ENCODE peak calls at places on chromosomes 4 and X, in four cellular contexts. M is HepG2, C is K562, R is GM12878. T is an unnamed sample.

GRCh38 chr4:40843696-40844095 is 93.9 kb downstream of the NSUN7 start:
- DNase-seq in M (no peak), C (peak), R (no peak), T (no peak)

GRCh38 chr4:147793569-147793968 is 61.7 kb downstream of the ARHGAP10 start:
- DNase-seq in M (no peak), C (no peak), R (no peak), T (no peak)

GRCh38 chr4:80006935-80007744 is 65.9 kb downstream of the ANTXR2 start:
- DNase-seq in M (peak), C (peak), R (no peak), T (no peak)

GRCh38 chr4:169253904-169254303 is 16.9 kb downstream of the SH3RF1 start:
- DNase-seq in M (no peak), C (no peak), R (no peak), T (no peak)

GRCh38 chr4:47017081-47017480 is 14.3 kb upstream of the GABRB1 start:
- DNase-seq in M (no peak), C (no peak), R (no peak), T (no peak)

GRCh38 chr4:7738458-7739076 is 201.1 kb downstream of the AFAP1 start:
- DNase-seq in M (no peak), C (no peak), R (no peak), T (no peak)

GRCh38 chr4:142092941-142093340 is 456.6 kb downstream of the IL15 start:
- DNase-seq in M (no peak), C (no peak), R (no peak), T (no peak)

GRCh38 chrX:75547783-75548182 is 24.9 kb upstream of the ZDHHC15 start:
- DNase-seq in M (no peak), C (no peak), R (no peak), T (no peak)

GRCh38 chrX:136761410-136761809 is 19.3 kb downstream of the ARHGEF6 start:
- DNase-seq in M (no peak), C (no peak), R (no peak), T (no peak)

GRCh38 chrX:150568320-150569154 is at the start of gene MTM1:
- DNase-seq in M (peak), C (peak), R (peak), T (peak)

GRCh38 chr4:38455092-38455855 is 208.7 kb upstream of the KLF3 start:
- DNase-seq in M (no peak), C (no peak), R (peak), T (no peak)

GRCh38 chrX:43882294-43882681 is at the start of gene MAOB:
- DNase-seq in M (peak), C (peak), R (no peak), T (peak)

GRCh38 chrX:22024577-22024976 is 7.5 kb upstream of the PHEX start:
- DNase-seq in M (no peak), C (no peak), R (no peak), T (no peak)

GRCh38 chr4:17719106-17719505 is 62.3 kb downstream of the FAM184B start:
- DNase-seq in M (no peak), C (no peak), R (no peak), T (no peak)

GRCh38 chrX:139120760-139121159 is 409.2 kb upstream of the FGF13 start:
- DNase-seq in M (no peak), C (no peak), R (no peak), T (no peak)

GRCh38 chr4:75251547-75251946 is 262.7 kb downstream of the RCHY1 start:
- DNase-seq in M (no peak), C (no peak), R (peak), T (no peak)

GRCh38 chr4:123246085-123246484 is 150.5 kb upstream of the SPRY1 start:
- DNase-seq in M (no peak), C (no peak), R (no peak), T (no peak)

GRCh38 chr4:123250843-123251242 is 145.8 kb upstream of the SPRY1 start:
- DNase-seq in M (no peak), C (no peak), R (no peak), T (no peak)

GRCh38 chr4:123244233-123244632 is 152.4 kb upstream of the SPRY1 start:
- DNase-seq in M (no peak), C (peak), R (no peak), T (peak)

GRCh38 chr4:123248260-123248659 is 148.3 kb upstream of the SPRY1 start:
- DNase-seq in M (no peak), C (no peak), R (no peak), T (no peak)

GRCh38 chr4:123249821-123250220 is 146.8 kb upstream of the SPRY1 start:
- DNase-seq in M (no peak), C (no peak), R (no peak), T (no peak)
- TF ChIP-seq SP1 in M (no peak), C (no peak), R (no peak), T (no peak)

GRCh38 chr4:3660086-3660927 is 105.9 kb upstream of the ADRA2C start:
- DNase-seq in M (no peak), C (no peak), R (no peak), T (no peak)
- TF ChIP-seq FOXM1 in M (no peak), C (no peak), R (no peak), T (no peak)

GRCh38 chr4:140018931-140019618 is 134.9 kb downstream of the MAML3 start:
- DNase-seq in M (peak), C (no peak), R (no peak), T (no peak)
- TF ChIP-seq SP1 in M (no peak), C (no peak), R (no peak), T (no peak)

DNA sequence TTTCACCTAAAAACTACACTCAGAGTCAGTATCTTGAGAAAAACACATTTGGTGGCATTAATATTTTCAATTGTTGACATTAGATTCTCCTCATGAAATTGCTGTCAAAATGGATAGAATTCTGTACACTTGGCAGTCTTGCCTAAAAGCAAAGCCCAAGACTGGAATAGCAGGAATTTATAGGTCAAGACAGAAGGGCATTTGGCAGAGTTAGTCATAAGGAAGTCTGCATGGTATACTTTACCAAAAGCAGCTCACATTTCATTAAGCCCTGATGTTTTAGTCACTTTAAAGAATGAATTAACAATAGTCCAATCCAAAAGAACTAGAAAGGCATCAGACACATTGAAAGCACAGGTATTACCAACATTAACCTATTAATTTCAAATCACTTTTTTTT is 7.1 kb downstream of the CCDC160 start:
- DNase-seq in M (no peak), C (no peak), R (no peak), T (no peak)
- TF ChIP-seq FOXM1 in M (no peak), C (no peak), R (no peak), T (no peak)

GRCh38 chr4:172986114-172986513 is 182.5 kb upstream of the GALNT7 start:
- DNase-seq in M (no peak), C (no peak), R (peak), T (no peak)

GRCh38 chr4:172982151-172982590 is 186.4 kb upstream of the GALNT7 start:
- DNase-seq in M (no peak), C (no peak), R (peak), T (peak)

GRCh38 chr4:172983014-172983413 is 185.6 kb upstream of the GALNT7 start:
- DNase-seq in M (no peak), C (no peak), R (no peak), T (no peak)

GRCh38 chr4:172989984-172990711 is 178.5 kb upstream of the GALNT7 start:
- DNase-seq in M (no peak), C (no peak), R (no peak), T (no peak)

GRCh38 chr4:172985552-172985951 is 183.1 kb upstream of the GALNT7 start:
- DNase-seq in M (no peak), C (no peak), R (no peak), T (no peak)
- TF ChIP-seq SP1 in M (no peak), C (no peak), R (no peak), T (no peak)

GRCh38 chr4:1338752-1339414 is 8.1 kb upstream of the UVSSA start:
- DNase-seq in M (no peak), C (no peak), R (no peak), T (no peak)

GRCh38 chr4:1337376-1337831 is 9.6 kb upstream of the UVSSA start:
- DNase-seq in M (peak), C (peak), R (no peak), T (no peak)

GRCh38 chr4:1339489-1339888 is 7.5 kb upstream of the UVSSA start:
- DNase-seq in M (no peak), C (no peak), R (no peak), T (no peak)

GRCh38 chr4:1336079-1336478 is 10.9 kb upstream of the UVSSA start:
- DNase-seq in M (peak), C (no peak), R (no peak), T (no peak)

DNA sequence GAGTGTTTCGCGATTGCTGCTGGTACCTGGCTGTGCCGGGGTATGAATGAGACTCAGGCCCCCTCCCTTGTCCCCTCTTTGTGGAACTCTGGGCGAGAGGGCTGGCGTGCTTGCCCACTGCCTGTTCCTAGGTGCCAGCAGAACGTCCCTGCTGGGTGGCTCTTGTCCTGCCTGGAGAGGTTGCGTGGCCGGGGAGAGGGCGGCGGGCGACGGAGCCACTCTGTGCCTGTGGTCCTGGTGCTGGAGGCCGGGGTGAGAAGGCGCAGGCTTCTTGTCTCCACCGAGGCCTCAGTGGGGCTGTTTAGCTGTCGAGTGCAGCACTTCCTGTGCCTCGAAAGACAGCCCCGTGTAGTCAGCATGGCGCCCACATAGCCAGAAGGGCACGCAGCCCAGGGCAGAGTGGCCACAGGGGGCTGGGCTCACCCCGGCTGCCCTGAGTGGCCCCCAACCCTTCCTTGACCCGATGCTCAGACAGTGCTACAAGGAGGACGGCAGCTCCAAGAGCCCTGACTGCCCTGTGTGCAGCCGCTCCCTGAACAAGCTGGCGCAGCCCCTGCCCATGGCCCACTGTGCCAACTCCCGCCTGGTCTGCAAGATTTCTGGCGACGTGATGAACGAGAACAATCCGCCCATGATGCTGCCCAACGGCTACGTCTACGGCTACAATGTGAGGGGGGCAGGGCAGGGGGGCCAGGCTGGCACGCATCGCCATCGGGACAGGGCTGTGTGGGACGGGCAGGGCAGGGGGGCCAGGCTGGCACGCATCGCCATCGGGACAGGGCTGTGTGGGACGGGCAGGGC is 8.9 kb upstream of the UVSSA start:
- DNase-seq in M (no peak), C (no peak), R (no peak), T (no peak)
- TF ChIP-seq FOXM1 in M (no peak), C (no peak), R (no peak), T (no peak)

GRCh38 chrX:13078739-13079444 is 34.5 kb upstream of the FAM9C start:
- DNase-seq in M (no peak), C (no peak), R (no peak), T (no peak)
- TF ChIP-seq SP1 in M (no peak), C (no peak), R (no peak), T (no peak)

T was measured in HEK293T.